ENCODE peak calls at places on chromosomes 2 and 18, in four cellular contexts. Y is kidney; R is naive thymus-derived CD4-positive, alpha-beta T cell; C is esophagus muscularis mucosa. B is an unnamed sample.

GRCh38 chr2:221385716-221386115 is 186.4 kb downstream of the EPHA4 start:
- DNase-seq in C (no peak), Y (no peak), R (no peak), B (no peak)

GRCh38 chr18:54983041-54983686 is 23.9 kb upstream of the CCDC68 start:
- DNase-seq in C (no peak), R (peak; percentile 21), Y (no peak), B (peak; percentile 40)

GRCh38 chr18:63131106-63131943 is 188.2 kb downstream of the BCL2 start:
- DNase-seq in Y (no peak), C (no peak), R (peak; percentile 69), B (peak; percentile 58)

GRCh38 chr2:69138793-69139510 is 126.0 kb downstream of the ANTXR1 start:
- DNase-seq in R (no peak), C (no peak), Y (no peak), B (peak; percentile 4)

GRCh38 chr2:152627010-152627957 is 90.0 kb downstream of the PRPF40A start:
- DNase-seq in R (no peak), Y (no peak), C (no peak), B (no peak)

GRCh38 chr2:18153741-18154140 is 275.3 kb downstream of the KCNS3 start:
- DNase-seq in C (no peak), Y (no peak), R (no peak), B (no peak)

GRCh38 chr2:10588911-10589310 is 100.9 kb downstream of the NOL10 start:
- DNase-seq in Y (no peak), C (no peak), R (no peak), B (no peak)

GRCh38 chr18:48842259-48843061 is 108.3 kb downstream of the SMAD7 start:
- DNase-seq in R (peak; percentile 71), Y (peak; percentile 87), C (no peak), B (peak; percentile 51)

GRCh38 chr2:45652090-45653050 is 895 bp downstream of the PRKCE start:
- DNase-seq in C (no peak), Y (peak; percentile 83), R (peak; percentile 31), B (peak; percentile 38)

GRCh38 chr2:70620020-70620419 is 66.4 kb upstream of the TGFA start:
- DNase-seq in Y (no peak), C (no peak), R (no peak), B (no peak)

GRCh38 chr2:130836501-130837174 is at the start of gene ARHGEF4:
- DNase-seq in C (no peak), R (no peak), Y (peak; percentile 76), B (peak; percentile 87)

DNA sequence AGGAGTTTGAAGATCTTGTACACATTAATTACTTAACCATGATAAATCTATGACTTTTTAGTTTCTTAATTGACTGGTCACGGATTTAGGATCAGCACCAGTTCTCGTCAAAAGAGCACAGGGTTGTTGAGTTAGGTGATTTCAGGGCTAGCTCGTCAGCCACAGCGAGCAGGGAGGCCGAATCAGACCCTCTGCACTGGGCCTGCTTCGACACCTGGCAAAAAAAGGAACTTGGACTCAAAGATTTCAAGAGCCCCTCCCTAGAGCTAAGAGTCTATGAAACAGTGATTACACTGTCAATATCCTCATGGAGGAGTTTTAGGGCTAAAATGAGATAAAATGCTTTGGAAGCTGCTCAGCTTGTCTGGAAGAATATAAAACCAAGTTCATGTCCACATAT is 4.6 kb upstream of the SERTAD2 start:
- DNase-seq in R (no peak), Y (no peak), C (no peak), B (no peak)
- H3K27ac ChIP-seq in R (no peak overlapping the region), Y (no peak overlapping the region), C (no peak overlapping the region), B (no peak overlapping the region)

DNA sequence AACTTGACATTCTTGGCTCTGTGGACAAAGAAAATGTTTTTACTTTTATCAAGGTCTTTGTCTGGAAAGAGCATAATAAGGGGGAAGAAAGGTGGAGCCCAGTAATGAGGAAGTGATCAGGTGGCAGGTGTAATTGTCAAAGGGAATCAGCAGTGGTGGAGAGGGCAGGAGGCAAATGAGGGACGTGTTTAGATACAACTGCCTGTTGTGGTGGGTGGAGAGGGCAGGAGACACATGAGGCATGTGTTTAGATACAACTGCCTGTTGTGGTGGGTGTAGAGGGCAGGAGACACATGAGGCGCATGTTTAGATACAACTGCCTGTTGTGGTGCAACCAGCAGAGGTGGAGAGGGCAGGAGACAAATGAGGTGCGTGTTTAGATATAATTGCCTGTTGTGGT is 173.0 kb downstream of the ANKRD30B start:
- DNase-seq in R (no peak), C (peak; percentile 81), Y (no peak), B (no peak)
- H3K27ac ChIP-seq in R (no peak overlapping the region), C (no peak overlapping the region), Y (no peak overlapping the region), B (no peak overlapping the region)

GRCh38 chr2:239438968-239439367 is 38.1 kb upstream of the HDAC4 start:
- DNase-seq in C (peak; percentile 86), R (no peak), Y (no peak), B (no peak)

GRCh38 chr2:239441261-239441701 is 40.5 kb upstream of the HDAC4 start:
- DNase-seq in C (peak; percentile 70), R (peak; percentile 28), Y (peak; percentile 12), B (no peak)

GRCh38 chr2:239440511-239440959 is 39.7 kb upstream of the HDAC4 start:
- DNase-seq in Y (peak; percentile 47), C (peak; percentile 91), R (peak; percentile 5), B (no peak)

GRCh38 chr2:239438368-239438767 is 37.5 kb upstream of the HDAC4 start:
- DNase-seq in Y (no peak), R (no peak), C (no peak), B (no peak)

GRCh38 chr2:239439383-239440315 is 38.8 kb upstream of the HDAC4 start:
- DNase-seq in Y (peak; percentile 50), R (no peak), C (peak; percentile 68), B (no peak)
- H3K27ac ChIP-seq in Y (no peak overlapping the region), R (no peak overlapping the region), C (no peak overlapping the region), B (no peak overlapping the region)

DNA sequence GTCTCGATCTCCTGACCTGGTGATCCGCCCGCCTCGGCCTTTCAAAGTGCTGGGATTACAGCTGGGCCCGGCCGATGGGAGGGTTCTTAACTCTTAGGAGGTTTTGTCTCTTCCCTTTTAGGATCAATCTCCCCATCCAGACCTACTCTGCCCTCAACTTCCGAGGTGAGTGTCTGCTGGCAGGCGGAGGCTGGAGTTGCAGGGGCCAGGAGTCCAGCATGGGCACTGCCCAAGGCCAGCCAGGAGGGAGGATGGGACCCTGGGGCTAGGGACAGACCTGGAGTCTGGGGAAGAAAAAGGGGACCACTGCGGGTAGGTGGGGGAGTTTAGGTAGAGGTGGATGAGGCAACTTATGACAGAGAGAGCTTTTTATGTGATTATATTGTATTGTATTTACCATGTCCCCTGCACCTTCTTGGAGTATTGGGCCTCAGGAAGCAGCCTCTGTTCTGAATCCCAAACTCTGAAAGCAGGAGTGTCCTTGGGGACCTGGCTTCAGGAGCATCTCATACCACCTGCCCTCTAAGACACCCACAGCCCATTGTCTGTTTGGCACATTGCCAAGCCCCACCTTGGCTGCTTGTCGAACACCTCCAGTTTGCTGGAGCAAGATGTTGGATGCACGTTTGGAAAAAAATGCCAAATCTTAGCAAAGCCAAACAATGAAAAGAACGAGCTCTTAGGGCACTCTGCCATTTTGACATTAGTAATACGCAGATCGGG is 5.6 kb downstream of the DES start:
- DNase-seq in C (no peak), Y (no peak), R (no peak), B (no peak)
- H3K27ac ChIP-seq in C (peak overlapping the region; percentile 99), Y (no peak overlapping the region), R (no peak overlapping the region), B (no peak overlapping the region)

GRCh38 chr2:217912030-217913024 is 90.5 kb downstream of the TNS1 start:
- DNase-seq in Y (no peak), R (no peak), C (no peak), B (no peak)

GRCh38 chr2:217914878-217915277 is 87.9 kb downstream of the TNS1 start:
- DNase-seq in Y (no peak), C (no peak), R (no peak), B (no peak)

GRCh38 chr2:217911283-217911965 is 91.4 kb downstream of the TNS1 start:
- DNase-seq in R (no peak), Y (no peak), C (no peak), B (no peak)

GRCh38 chr2:217914078-217914477 is 88.7 kb downstream of the TNS1 start:
- DNase-seq in R (no peak), Y (no peak), C (no peak), B (no peak)

GRCh38 chr2:217913415-217913814 is 89.4 kb downstream of the TNS1 start:
- DNase-seq in Y (no peak), R (no peak), C (no peak), B (no peak)
- H3K27ac ChIP-seq in Y (peak overlapping the region; percentile 80), R (no peak overlapping the region), C (peak overlapping the region; percentile 98), B (peak overlapping the region; percentile 53)